ENCODE peak calls at places on chromosomes 16 and 17, in nine cellular contexts. T is NAMALWA; L is right lobe of liver; S is lung microvascular endothelial cell; Z is hepatic stellate cell; W is effector CD4-positive, alpha-beta T cell; Y is iris pigment epithelial cell; O is HCEC 1CT; K is colonic mucosa. F is an unnamed sample.

GRCh38 chr17:7043544-7044268 is at the start of gene SLC16A11:
- DNase-seq in T (no peak), L (peak; percentile 71), S (peak; percentile 52), Z (no peak), W (no peak), Y (no peak), O (no peak), K (peak; percentile 59), F (peak; percentile 60)

GRCh38 chr17:4796550-4796915 is 569 bp downstream of the PSMB6 start:
- DNase-seq in T (peak; percentile 39), L (no peak), S (peak; percentile 66), Z (peak; percentile 78), W (no peak), Y (peak; percentile 58), O (peak; percentile 24), K (no peak), F (peak; percentile 65)

GRCh38 chr17:759964-760363 is 7.9 kb upstream of the GEMIN4 start:
- DNase-seq in T (no peak), L (no peak), S (no peak), Z (no peak), W (no peak), Y (no peak), O (no peak), K (no peak), F (no peak)

GRCh38 chr16:87938412-87938949 is 2.2 kb upstream of the CA5A start:
- DNase-seq in T (no peak), L (no peak), S (no peak), Z (no peak), W (no peak), Y (no peak), O (no peak), K (no peak), F (no peak)

GRCh38 chr17:45294506-45294905 is 22.3 kb downstream of the MAP3K14 start:
- DNase-seq in T (no peak), L (peak; percentile 87), S (peak; percentile 73), Z (peak; percentile 84), W (no peak), Y (peak; percentile 87), O (peak; percentile 51), K (no peak), F (peak; percentile 47)

GRCh38 chr17:57068222-57068658 is 16.8 kb upstream of the AKAP1 start:
- DNase-seq in T (no peak), L (peak; percentile 69), S (no peak), Z (no peak), W (no peak), Y (no peak), O (no peak), K (no peak), F (no peak)

GRCh38 chr17:17812211-17813054 is 24.4 kb downstream of the SREBF1 start:
- DNase-seq in T (peak; percentile 37), L (peak; percentile 81), S (peak; percentile 66), Z (peak; percentile 87), W (peak; percentile 57), Y (peak; percentile 52), O (peak; percentile 25), K (peak; percentile 73), F (peak; percentile 78)

GRCh38 chr17:39064814-39065213 is 86.6 kb downstream of the PLXDC1 start:
- DNase-seq in T (no peak), L (no peak), S (no peak), Z (no peak), W (no peak), Y (no peak), O (no peak), K (no peak), F (no peak)

GRCh38 chr17:54891176-54891821 is 9.4 kb upstream of the TOM1L1 start:
- DNase-seq in T (peak; percentile 57), L (no peak), S (peak; percentile 45), Z (peak; percentile 75), W (no peak), Y (peak; percentile 73), O (peak; percentile 77), K (no peak), F (peak; percentile 64)

GRCh38 chr17:81563861-81564586 is 11.9 kb upstream of the FAAP100 start:
- DNase-seq in T (no peak), L (no peak), S (no peak), Z (no peak), W (no peak), Y (peak; percentile 97), O (peak; percentile 80), K (no peak), F (no peak)

GRCh38 chr17:67628580-67629013 is 89.1 kb upstream of the NOL11 start:
- DNase-seq in T (peak; percentile 57), L (peak; percentile 50), S (peak; percentile 24), Z (no peak), W (no peak), Y (no peak), O (peak; percentile 43), K (no peak), F (no peak)

GRCh38 chr16:8848939-8849391 is 19.8 kb downstream of the CARHSP1 start:
- DNase-seq in T (no peak), L (no peak), S (peak; percentile 47), Z (peak; percentile 83), W (no peak), Y (peak; percentile 81), O (peak; percentile 80), K (no peak), F (peak; percentile 35)

GRCh38 chr17:77319211-77320031 is 178.7 kb downstream of the SEC14L1 start:
- DNase-seq in T (no peak), L (peak; percentile 70), S (peak; percentile 63), Z (peak; percentile 93), W (peak; percentile 55), Y (peak; percentile 82), O (peak; percentile 81), K (peak; percentile 94), F (peak; percentile 59)

GRCh38 chr16:8355714-8356113 is 234.6 kb downstream of the TMEM114 start:
- DNase-seq in T (peak; percentile 12), L (no peak), S (no peak), Z (no peak), W (no peak), Y (no peak), O (no peak), K (no peak), F (no peak)

GRCh38 chr17:74089869-74090464 is 113.5 kb upstream of the RPL38 start:
- DNase-seq in T (peak; percentile 73), L (peak; percentile 56), S (peak; percentile 28), Z (no peak), W (no peak), Y (peak; percentile 31), O (no peak), K (peak; percentile 81), F (peak; percentile 17)

GRCh38 chr16:67001726-67002125 is 13.3 kb downstream of the CES4A start:
- DNase-seq in T (no peak), L (no peak), S (no peak), Z (no peak), W (no peak), Y (no peak), O (no peak), K (no peak), F (no peak)

GRCh38 chr17:31508310-31509094 is 117.0 kb downstream of the RAB11FIP4 start:
- DNase-seq in T (peak; percentile 76), L (no peak), S (no peak), Z (no peak), W (peak; percentile 60), Y (no peak), O (no peak), K (peak; percentile 27), F (no peak)

GRCh38 chr16:89134269-89134668 is 37.3 kb upstream of the CDH15 start:
- DNase-seq in T (no peak), L (peak; percentile 21), S (no peak), Z (no peak), W (no peak), Y (no peak), O (no peak), K (no peak), F (no peak)

GRCh38 chr17:43917348-43918025 is 10.2 kb upstream of the MPP2 start:
- DNase-seq in T (no peak), L (no peak), S (peak; percentile 39), Z (peak; percentile 50), W (peak; percentile 20), Y (peak; percentile 28), O (no peak), K (peak; percentile 56), F (peak; percentile 71)

GRCh38 chr16:57013268-57013667 is 23.9 kb downstream of the NLRC5 start:
- DNase-seq in T (no peak), L (no peak), S (no peak), Z (no peak), W (no peak), Y (peak; percentile 83), O (peak; percentile 48), K (no peak), F (peak; percentile 38)

GRCh38 chr17:76546556-76547182 is 6.8 kb downstream of the PRCD start:
- DNase-seq in T (no peak), L (no peak), S (no peak), Z (peak; percentile 72), W (no peak), Y (peak; percentile 97), O (peak; percentile 98), K (no peak), F (peak; percentile 51)

GRCh38 chr17:45720386-45720785 is 63.7 kb upstream of the CRHR1 start:
- DNase-seq in T (no peak), L (no peak), S (no peak), Z (no peak), W (no peak), Y (no peak), O (no peak), K (no peak), F (no peak)

GRCh38 chr16:68776821-68777485 is 39.9 kb downstream of the CDH1 start:
- DNase-seq in T (no peak), L (no peak), S (no peak), Z (no peak), W (no peak), Y (peak; percentile 71), O (no peak), K (no peak), F (no peak)

GRCh38 chr16:89498839-89499238 is 8.5 kb upstream of the ANKRD11 start:
- DNase-seq in T (no peak), L (no peak), S (no peak), Z (no peak), W (no peak), Y (no peak), O (peak; percentile 69), K (no peak), F (no peak)

GRCh38 chr17:50672831-50673551 is 34.7 kb downstream of the ANKRD40 start:
- DNase-seq in T (no peak), L (no peak), S (no peak), Z (no peak), W (no peak), Y (no peak), O (no peak), K (no peak), F (no peak)

GRCh38 chr17:60542066-60542465 is 16.0 kb upstream of the APPBP2 start:
- DNase-seq in T (no peak), L (no peak), S (no peak), Z (no peak), W (no peak), Y (no peak), O (peak; percentile 38), K (no peak), F (no peak)